ENCODE peak calls at places on chromosomes 12 and 14, in seven cellular contexts. E is K562, W is HCT116, B is HepG2, M is SK-N-SH, F is GM12878, J is H1. N is an unnamed sample.

GRCh38 chr12:49049566-49050224 is 10.9 kb downstream of the KMT2D start:
- DNase-seq in E (no peak), W (no peak), J (no peak), M (no peak), B (no peak), F (no peak), N (no peak)

GRCh38 chr12:50825372-50825838 is 17.3 kb upstream of the TMPRSS12 start:
- DNase-seq in M (peak; percentile 36), W (peak; percentile 43), J (no peak), B (peak; percentile 62), E (peak; percentile 27), F (no peak), N (no peak)

GRCh38 chr14:61524211-61524806 is 171.0 kb upstream of the HIF1A start:
- DNase-seq in J (no peak), B (peak; percentile 84), M (no peak), E (no peak), F (no peak), W (peak; percentile 71), N (no peak)

GRCh38 chr12:87836190-87836589 is 193.0 kb downstream of the C12orf50 start:
- DNase-seq in B (no peak), M (peak; percentile 8), F (no peak), J (no peak), E (no peak), W (no peak), N (no peak)

GRCh38 chr14:101889898-101890297 is 74.5 kb upstream of the DYNC1H1 start:
- DNase-seq in W (no peak), J (no peak), F (no peak), B (no peak), E (no peak), M (no peak), N (no peak)

GRCh38 chr12:46771268-46771837 is 54.4 kb downstream of the SLC38A4 start:
- DNase-seq in J (no peak), B (no peak), W (no peak), M (no peak), E (no peak), F (no peak), N (no peak)

GRCh38 chr14:67187826-67188225 is 1.4 kb upstream of the GARIN2 start:
- DNase-seq in F (no peak), B (no peak), J (no peak), E (no peak), M (no peak), W (peak; percentile 85), N (peak; percentile 68)

GRCh38 chr14:67335781-67336180 is 23.8 kb downstream of the ATP6V1D start:
- DNase-seq in B (peak; percentile 56), F (no peak), W (peak; percentile 36), J (no peak), E (no peak), M (peak; percentile 27), N (no peak)

GRCh38 chr12:3456809-3457208 is 34.2 kb upstream of the PRMT8 start:
- DNase-seq in W (no peak), J (peak; percentile 38), F (no peak), M (peak; percentile 30), E (no peak), B (peak; percentile 5), N (peak; percentile 25)

GRCh38 chr12:112148031-112148513 is 22.7 kb downstream of the TRAFD1 start:
- DNase-seq in M (no peak), J (no peak), B (no peak), E (no peak), F (no peak), W (no peak), N (peak; percentile 86)

GRCh38 chr12:124835652-124836410 is 27.8 kb downstream of the SCARB1 start:
- DNase-seq in M (no peak), F (no peak), W (no peak), B (no peak), E (no peak), J (no peak), N (no peak)

GRCh38 chr14:72462041-72462440 is 431.9 kb downstream of the DPF3 start:
- DNase-seq in B (no peak), W (no peak), M (no peak), E (no peak), F (no peak), J (no peak), N (no peak)

GRCh38 chr12:17918013-17918412 is 172.0 kb downstream of the RERGL start:
- DNase-seq in F (no peak), J (no peak), M (no peak), B (no peak), E (no peak), W (no peak), N (no peak)

DNA sequence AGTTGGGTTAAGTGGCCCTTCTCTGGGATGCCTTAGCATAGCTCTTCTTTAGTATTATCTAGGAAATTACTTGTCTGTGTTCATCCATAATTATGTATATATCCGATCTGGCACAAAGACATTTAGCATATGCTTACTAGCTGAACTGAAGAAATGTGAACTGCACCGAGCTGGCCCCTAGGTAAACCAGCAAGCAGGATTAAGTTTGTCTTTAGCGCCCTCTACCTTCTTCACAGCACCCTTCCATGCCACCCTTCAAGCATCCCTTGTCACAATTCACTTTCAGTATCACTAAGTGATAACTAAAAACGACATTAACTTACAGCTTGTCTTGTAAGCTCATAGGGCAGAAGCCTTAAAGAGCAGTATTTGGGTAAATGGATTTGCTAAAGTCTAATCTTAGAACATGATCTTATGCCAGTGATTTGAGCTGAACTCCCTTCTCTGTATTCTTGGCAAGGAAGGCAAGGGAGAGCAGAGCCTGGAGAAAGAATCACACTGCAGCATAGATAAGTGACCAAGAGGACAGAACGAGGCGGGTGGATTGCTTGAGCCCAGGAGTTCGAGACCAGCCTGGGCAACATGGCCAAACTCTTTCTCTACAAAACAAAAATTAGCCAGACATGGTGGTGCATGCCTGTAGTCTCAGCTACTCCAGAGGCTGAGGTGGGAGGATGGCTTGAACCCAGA is 2.6 kb upstream of the HAL start:
- DNase-seq in J (peak; percentile 29), E (peak; percentile 30), F (peak; percentile 34), M (peak; percentile 75), B (peak; percentile 65), W (peak; percentile 35), N (peak; percentile 67)
- TF ChIP-seq JUND in J (no peak), E (no peak), F (peak; percentile 18), M (no peak), B (no peak), W (no peak), N (no peak)

GRCh38 chr12:90238872-90239271 is 530.2 kb upstream of the ATP2B1 start:
- DNase-seq in F (no peak), E (no peak), M (no peak), W (no peak), B (no peak), J (no peak), N (no peak)

GRCh38 chr12:90237841-90238240 is 529.2 kb upstream of the ATP2B1 start:
- DNase-seq in F (no peak), E (no peak), M (no peak), W (no peak), B (no peak), J (no peak), N (no peak)

GRCh38 chr12:90235642-90236041 is 527.0 kb upstream of the ATP2B1 start:
- DNase-seq in W (no peak), M (no peak), E (no peak), F (no peak), B (no peak), J (no peak), N (no peak)

GRCh38 chr12:90244232-90244631 is 535.6 kb upstream of the ATP2B1 start:
- DNase-seq in E (no peak), M (no peak), J (no peak), B (no peak), F (no peak), W (no peak), N (no peak)

GRCh38 chr12:90239740-90240260 is 531.2 kb upstream of the ATP2B1 start:
- DNase-seq in M (no peak), J (no peak), E (no peak), F (no peak), B (no peak), W (no peak), N (no peak)
- TF ChIP-seq JUND in M (no peak), J (no peak), E (no peak), F (no peak), B (no peak), W (no peak), N (no peak)

DNA sequence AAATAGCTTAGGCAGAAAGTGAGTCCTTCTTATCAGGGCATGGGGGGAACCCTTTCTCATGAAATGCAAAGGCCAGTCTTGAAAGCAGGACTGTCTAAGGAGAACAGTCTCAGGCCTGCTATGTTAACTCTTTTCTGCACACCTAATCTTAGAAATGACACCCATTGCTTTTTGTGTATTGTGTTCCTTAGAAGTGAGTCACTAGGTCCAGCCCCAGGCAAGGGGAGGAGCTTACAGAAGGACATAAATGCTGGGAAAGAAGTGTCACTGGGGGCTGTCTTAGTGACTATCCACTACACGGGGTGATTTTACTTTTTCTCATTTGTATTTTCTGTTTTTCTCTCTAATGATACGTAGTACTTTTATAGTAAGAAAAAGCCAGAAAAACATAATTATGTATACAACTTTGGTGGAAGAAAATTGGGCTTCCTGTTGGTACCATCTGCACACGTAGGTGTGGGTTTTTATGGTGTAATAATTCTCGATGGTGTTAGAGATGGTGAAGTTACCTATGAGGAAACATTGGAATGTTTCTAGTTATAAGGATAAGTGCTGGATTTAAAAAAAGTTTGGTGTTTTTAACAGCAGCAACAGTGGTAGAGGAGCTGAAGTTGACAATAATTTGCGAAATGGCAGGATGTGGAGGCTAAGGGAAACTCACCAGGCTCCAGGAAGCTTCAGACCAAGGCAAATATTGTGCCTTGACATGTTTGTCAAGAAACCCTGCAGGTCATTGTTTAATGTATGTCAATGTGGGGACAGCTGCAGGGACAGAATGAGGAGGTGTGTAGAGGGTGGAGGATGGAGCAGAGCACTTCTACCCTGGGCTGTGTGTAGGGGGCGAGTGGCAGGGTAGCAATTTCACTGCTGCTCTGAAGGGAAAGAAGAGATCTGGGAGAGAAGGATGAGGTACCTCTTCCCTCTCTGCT is 214.9 kb downstream of the KTN1 start:
- DNase-seq in J (no peak), E (no peak), B (no peak), W (no peak), F (no peak), M (no peak), N (no peak)
- TF ChIP-seq JUND in J (no peak), E (peak; percentile 52), B (no peak), W (peak; percentile 37), F (no peak), M (no peak), N (no peak)

GRCh38 chr12:99910342-99910741 is 74.4 kb downstream of the ANKS1B start:
- DNase-seq in W (no peak), B (no peak), E (no peak), F (no peak), M (no peak), J (no peak), N (no peak)

GRCh38 chr12:99911967-99912366 is 72.8 kb downstream of the ANKS1B start:
- DNase-seq in J (no peak), B (no peak), W (no peak), F (peak; percentile 36), E (no peak), M (no peak), N (peak; percentile 47)

GRCh38 chr12:99907210-99907609 is 77.5 kb downstream of the ANKS1B start:
- DNase-seq in E (no peak), J (no peak), M (peak; percentile 3), B (no peak), F (no peak), W (no peak), N (no peak)

GRCh38 chr12:99914206-99914605 is 70.5 kb downstream of the ANKS1B start:
- DNase-seq in B (no peak), M (no peak), W (no peak), F (no peak), E (no peak), J (no peak), N (no peak)

DNA sequence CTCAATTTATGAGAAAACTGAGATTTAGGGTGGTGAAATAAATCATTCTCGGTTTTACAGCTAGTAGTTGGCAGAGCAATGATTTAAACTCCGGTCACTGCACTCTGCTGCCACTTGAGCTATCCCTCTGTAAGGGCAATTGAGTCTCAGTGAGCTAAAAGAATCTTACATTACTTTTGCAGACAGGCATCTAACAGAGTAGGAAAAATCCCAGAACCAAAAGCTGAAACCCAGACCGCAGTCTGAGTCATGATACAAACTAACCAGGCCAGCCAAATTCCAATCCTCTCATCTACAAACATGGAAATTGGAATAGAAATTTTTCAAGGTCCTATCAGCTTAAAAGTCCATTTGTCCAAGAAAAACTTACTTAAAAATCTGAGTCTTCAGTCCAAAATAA is 73.7 kb downstream of the ANKS1B start:
- DNase-seq in B (peak; percentile 5), F (no peak), W (no peak), J (no peak), E (no peak), M (no peak), N (peak; percentile 87)
- TF ChIP-seq JUND in B (no peak), F (no peak), W (no peak), J (no peak), E (no peak), M (peak; percentile 90), N (peak; percentile 56)